ENCODE peak calls at places on chromosomes 4 and X, in seven cellular contexts. W is sciatic nerve; T is activated T-helper 1 cell treated with anti-CD3 and anti-CD28 coated beads, Interleukin-12 subunit alpha, Interleukin-12 subunit beta, Interleukin-2, Interleukin-4 antibody, amounts not matched to agents 30 ng/mL and 10 ng/mL and 1 ng/mL, durations not matched to agents 14 hours and 24 hours and 36 hours; R is mammary epithelial cell; C is epithelial cell of esophagus; M is osteocyte; D is neural progenitor cell. N is an unnamed sample.
A peak's percentile ranks its signal among the peaks of the same experiment; 100 is the strongest.

GRCh38 chrX:129690435-129690834 is 35.7 kb upstream of the APLN start:
- DNase-seq in W (no peak), T (no peak), R (no peak), C (no peak), M (peak; percentile 51), D (no peak), N (no peak)

GRCh38 chr4:189845145-189845846 is 95.4 kb upstream of the FRG1 start:
- DNase-seq in W (no peak), T (no peak), R (no peak), C (no peak), M (no peak), D (no peak), N (no peak)

GRCh38 chrX:56765816-56766553 is 36.9 kb downstream of the NBDY start:
- DNase-seq in W (peak; percentile 41), T (no peak), R (no peak), C (no peak), M (no peak), D (no peak), N (no peak)

GRCh38 chrX:115494133-115494532 is 66.8 kb upstream of the PLS3 start:
- DNase-seq in W (no peak), T (no peak), R (no peak), C (no peak), M (no peak), D (peak; percentile 62), N (no peak)

GRCh38 chr4:75992462-75992861 is 1.7 kb upstream of the SDAD1 start:
- DNase-seq in W (no peak), T (no peak), R (no peak), C (no peak), M (no peak), D (no peak), N (no peak)

GRCh38 chrX:11446331-11446730 is 153.1 kb downstream of the AMELX start:
- DNase-seq in W (no peak), T (no peak), R (no peak), C (no peak), M (no peak), D (no peak), N (no peak)

GRCh38 chr4:16914208-16914607 is 15.8 kb upstream of the LDB2 start:
- DNase-seq in W (no peak), T (no peak), R (no peak), C (peak; percentile 26), M (no peak), D (peak; percentile 24), N (no peak)

GRCh38 chr4:77073106-77073858 is 2.5 kb downstream of the CCNI start:
- DNase-seq in W (no peak), T (no peak), R (peak; percentile 41), C (peak; percentile 51), M (no peak), D (no peak), N (no peak)

GRCh38 chr4:77349361-77349760 is 192.4 kb downstream of the CCNG2 start:
- DNase-seq in W (no peak), T (no peak), R (no peak), C (no peak), M (no peak), D (no peak), N (no peak)

GRCh38 chrX:31199051-31199769 is 127.4 kb upstream of the FTHL17 start:
- DNase-seq in W (no peak), T (no peak), R (peak; percentile 24), C (no peak), M (no peak), D (no peak), N (no peak)

GRCh38 chrX:48835524-48836329 is at the start of gene PCSK1N:
- DNase-seq in W (peak; percentile 43), T (no peak), R (peak; percentile 28), C (peak; percentile 5), M (no peak), D (peak; percentile 51), N (no peak)

GRCh38 chrX:8724176-8724757 is 7.7 kb downstream of the ANOS1 start:
- DNase-seq in W (no peak), T (no peak), R (no peak), C (no peak), M (no peak), D (peak; percentile 56), N (no peak)

GRCh38 chrX:13357925-13358324 is 38.1 kb upstream of the ATXN3L start:
- DNase-seq in W (no peak), T (no peak), R (peak; percentile 93), C (peak; percentile 83), M (no peak), D (peak; percentile 74), N (no peak)

GRCh38 chr4:4457803-4458550 is 71.1 kb downstream of the NSG1 start:
- DNase-seq in W (no peak), T (no peak), R (no peak), C (peak; percentile 8), M (no peak), D (no peak), N (no peak)

GRCh38 chrX:129823115-129823514 is 20.6 kb downstream of the ZDHHC9 start:
- DNase-seq in W (no peak), T (peak; percentile 24), R (peak; percentile 12), C (peak; percentile 28), M (no peak), D (peak; percentile 52), N (no peak)

GRCh38 chr4:119690871-119691270 is 62.3 kb upstream of the PDE5A start:
- DNase-seq in W (no peak), T (no peak), R (peak; percentile 65), C (peak; percentile 77), M (no peak), D (no peak), N (no peak)

GRCh38 chr4:53714377-53715140 is 123.3 kb upstream of the LNX1 start:
- DNase-seq in W (no peak), T (no peak), R (no peak), C (no peak), M (no peak), D (no peak), N (no peak)

GRCh38 chr4:123423819-123424218 is 27.2 kb downstream of the SPRY1 start:
- DNase-seq in W (no peak), T (no peak), R (no peak), C (no peak), M (no peak), D (no peak), N (no peak)

GRCh38 chrX:123093792-123094191 is 90.3 kb upstream of the GRIA3 start:
- DNase-seq in W (no peak), T (no peak), R (no peak), C (no peak), M (no peak), D (no peak), N (no peak)

GRCh38 chr4:184328022-184328736 is 110.5 kb upstream of the ENPP6 start:
- DNase-seq in W (no peak), T (peak; percentile 49), R (peak; percentile 98), C (peak; percentile 99), M (peak; percentile 42), D (no peak), N (peak; percentile 87)

GRCh38 chr4:134216436-134216835 is 14.8 kb upstream of the PABPC4L start:
- DNase-seq in W (no peak), T (no peak), R (no peak), C (peak; percentile 36), M (no peak), D (no peak), N (no peak)

GRCh38 chr4:13368262-13368661 is 115.9 kb downstream of the RAB28 start:
- DNase-seq in W (no peak), T (no peak), R (no peak), C (no peak), M (no peak), D (no peak), N (no peak)

GRCh38 chr4:188245651-188246050 is 106.4 kb downstream of the TRIML1 start:
- DNase-seq in W (no peak), T (no peak), R (no peak), C (no peak), M (no peak), D (peak; percentile 47), N (no peak)